ENCODE peak calls at places on chromosomes 2 and 18, in eight cellular contexts. A is H1, I is SK-N-SH, E is GM12878, D is K562, Z is endothelial cell of umbilical vein, O is HCT116, N is HepG2. F is an unnamed sample. For H3K4me1, the result is how much of the 10 kb centered on the place peaks cover.

GRCh38 chr2:64707276-64707675 is 53.6 kb upstream of the SERTAD2 start:
- DNase-seq in D (no peak), N (no peak), O (no peak), I (no peak), E (no peak), A (no peak), Z (no peak), F (no peak)

GRCh38 chr2:173264152-173264551 is 90.5 kb upstream of the CDCA7 start:
- DNase-seq in O (no peak), Z (no peak), D (no peak), I (no peak), A (no peak), N (no peak), E (no peak), F (no peak)

GRCh38 chr2:3959372-3959771 is 256.0 kb downstream of the DCDC2C start:
- DNase-seq in N (peak), D (peak), Z (peak), I (peak), A (no peak), E (no peak), O (peak), F (peak)

GRCh38 chr2:30310955-30311354 is 79.6 kb downstream of the LBH start:
- DNase-seq in Z (no peak), N (no peak), I (no peak), A (no peak), E (no peak), D (no peak), O (no peak), F (no peak)

GRCh38 chr2:232687382-232688160 is 9.6 kb upstream of the GIGYF2 start:
- DNase-seq in E (no peak), A (no peak), Z (no peak), O (no peak), I (no peak), N (no peak), D (no peak), F (no peak)

GRCh38 chr2:230684222-230685164 is 28.1 kb upstream of the CAB39 start:
- DNase-seq in N (peak), A (no peak), D (no peak), Z (peak), I (no peak), O (peak), E (no peak), F (no peak)

GRCh38 chr2:104340879-104341812 is 512.8 kb upstream of the POU3F3 start:
- DNase-seq in E (no peak), I (no peak), D (no peak), Z (no peak), A (no peak), N (no peak), O (no peak), F (no peak)

GRCh38 chr18:63823516-63824219 is 48.5 kb downstream of the SERPINB7 start:
- DNase-seq in N (peak), I (peak), A (peak), O (peak), Z (peak), E (no peak), D (peak), F (peak)

GRCh38 chr2:40034198-40034597 is 255.1 kb upstream of the THUMPD2 start:
- DNase-seq in I (no peak), Z (peak), O (no peak), N (no peak), D (no peak), A (no peak), E (no peak), F (no peak)

GRCh38 chr2:125512313-125512712 is 1143.6 kb upstream of the GYPC start:
- DNase-seq in D (no peak), I (no peak), O (no peak), E (no peak), A (no peak), Z (no peak), N (no peak), F (no peak)

GRCh38 chr18:44325903-44326650 is 354.6 kb upstream of the SETBP1 start:
- DNase-seq in N (no peak), A (peak), E (no peak), I (peak), Z (peak), O (no peak), D (peak), F (peak)

GRCh38 chr2:110101911-110102774 is 13.5 kb downstream of the MALL start:
- DNase-seq in N (no peak), I (peak), A (peak), O (no peak), Z (peak), E (no peak), D (no peak), F (no peak)

GRCh38 chr2:84925724-84926376 is 20.4 kb downstream of the TMSB10 start:
- DNase-seq in Z (peak), O (peak), N (peak), E (peak), D (peak), I (peak), A (peak), F (peak)

GRCh38 chr2:173631123-173631450 is 276.4 kb downstream of the CDCA7 start:
- DNase-seq in E (no peak), N (no peak), O (no peak), D (no peak), Z (no peak), I (no peak), A (no peak), F (no peak)

GRCh38 chr2:45748239-45748638 is 96.8 kb downstream of the PRKCE start:
- DNase-seq in E (no peak), I (peak), N (no peak), D (no peak), Z (no peak), O (no peak), A (no peak), F (no peak)

GRCh38 chr2:190069936-190070696 is 7.6 kb upstream of the MSTN start:
- DNase-seq in N (peak), O (peak), E (no peak), Z (peak), A (no peak), D (peak), I (peak), F (peak)

DNA sequence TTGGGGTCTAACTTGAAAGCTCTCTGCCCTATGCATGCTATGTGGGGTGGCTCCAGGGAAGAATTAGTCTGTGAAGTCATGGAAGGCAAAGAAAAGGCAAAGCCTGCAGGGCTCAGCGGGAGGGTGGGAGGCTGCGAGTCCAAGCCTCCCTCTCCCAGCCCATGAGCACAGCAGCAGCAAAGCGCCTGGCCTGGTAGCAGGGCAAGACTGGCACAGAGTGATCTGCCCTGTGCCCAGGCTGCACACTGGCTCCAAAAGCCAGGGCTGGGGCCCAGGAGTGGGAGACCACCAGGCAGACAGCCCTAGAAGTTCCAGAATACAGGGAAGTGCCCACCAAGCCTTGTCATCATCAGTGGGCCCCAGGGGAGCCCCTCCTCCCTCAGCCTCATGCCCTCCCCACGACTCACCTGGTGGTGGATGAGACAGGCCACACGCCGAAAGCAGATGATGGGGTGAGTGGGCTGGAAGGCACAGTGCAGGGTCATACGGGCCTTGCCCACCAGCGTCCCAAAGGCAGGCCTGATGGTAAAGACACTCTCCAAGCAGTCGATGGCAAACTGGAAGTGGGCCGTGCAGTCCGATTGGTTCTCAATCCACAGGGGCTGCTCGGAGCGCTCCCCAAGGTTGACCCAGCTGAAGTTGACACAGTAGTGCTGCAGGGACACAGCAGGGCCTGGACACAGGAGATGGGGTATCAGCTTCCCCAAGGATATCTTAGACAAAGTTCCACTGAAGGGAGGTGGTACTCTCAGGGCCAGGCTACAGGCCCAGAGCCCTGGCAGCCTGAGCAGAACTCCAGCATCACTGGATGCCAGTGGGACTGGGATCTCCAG is 12.1 kb downstream of the CFAP65 start:
- DNase-seq in O (peak), N (no peak), I (no peak), D (no peak), A (no peak), Z (no peak), E (no peak), F (no peak)
- H2AFZ ChIP-seq in O (no peak), N (no peak), I (no peak), D (no peak), A (no peak), Z (no peak), E (no peak), F (no peak)

DNA sequence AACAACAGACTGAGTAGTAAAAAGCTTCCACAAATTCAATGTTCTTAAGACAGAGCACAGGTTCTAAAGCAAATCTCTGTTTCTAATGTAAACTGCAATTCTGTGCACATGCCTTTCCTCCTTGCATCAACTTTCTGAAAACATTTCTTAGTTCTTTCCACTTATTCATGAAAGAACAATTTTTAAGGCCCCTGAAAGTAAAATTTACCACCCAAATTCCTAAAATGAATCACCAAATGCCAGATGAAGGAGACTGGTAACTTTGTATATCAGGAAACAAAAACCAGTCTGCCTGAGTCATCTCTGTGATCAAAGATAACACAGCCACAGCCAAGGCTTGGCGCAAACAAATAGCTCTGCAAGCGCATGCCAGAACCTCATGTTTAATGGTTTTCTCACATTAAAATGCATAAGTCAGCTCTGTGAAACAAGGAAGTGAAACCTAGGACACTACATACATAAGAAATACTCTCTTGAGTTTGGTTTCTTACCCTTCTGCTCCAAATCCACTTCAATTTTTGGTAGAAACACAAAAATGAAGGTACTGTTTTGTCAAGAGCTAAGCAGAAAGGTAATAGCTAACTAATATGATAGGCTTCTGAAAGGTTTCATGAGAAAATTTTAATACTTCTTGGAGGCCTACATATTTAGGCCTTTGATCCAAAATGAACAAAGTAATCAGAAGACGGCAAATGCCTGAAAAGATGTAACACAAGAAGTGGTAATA is 169.4 kb downstream of the THADA start:
- DNase-seq in N (peak), D (peak), E (peak), A (no peak), I (peak), Z (peak), O (peak), F (no peak)
- H3K4me1 ChIP-seq in N (half or more), D (under half), E (under half), A (under half), I (under half), Z (under half), O (half or more), F (under half)

DNA sequence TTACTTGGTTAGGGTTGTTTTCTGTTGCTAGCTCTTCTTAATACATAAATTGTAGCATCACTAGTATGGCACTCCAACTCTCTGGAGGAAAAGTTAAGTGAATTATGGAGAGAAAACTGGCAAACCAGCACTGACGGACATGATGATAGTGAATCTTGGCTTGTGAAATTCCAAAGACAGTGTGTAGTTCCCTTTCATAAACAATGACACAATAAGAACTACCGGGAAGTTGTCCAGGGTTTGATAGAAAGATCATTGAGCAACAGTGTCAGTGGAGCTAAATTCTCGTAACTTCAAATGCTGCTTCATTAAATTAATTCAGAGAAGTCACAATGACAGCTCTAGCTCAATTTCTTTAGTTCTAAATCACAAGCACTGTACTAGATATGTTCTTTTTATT is 66.5 kb downstream of the RIT2 start:
- DNase-seq in Z (no peak), N (no peak), I (no peak), O (no peak), E (no peak), D (no peak), A (no peak), F (no peak)
- TF ChIP-seq POLR2AphosphoS5 in Z (no peak), N (no peak), I (no peak), O (no peak), E (no peak), D (no peak), A (no peak), F (no peak)

DNA sequence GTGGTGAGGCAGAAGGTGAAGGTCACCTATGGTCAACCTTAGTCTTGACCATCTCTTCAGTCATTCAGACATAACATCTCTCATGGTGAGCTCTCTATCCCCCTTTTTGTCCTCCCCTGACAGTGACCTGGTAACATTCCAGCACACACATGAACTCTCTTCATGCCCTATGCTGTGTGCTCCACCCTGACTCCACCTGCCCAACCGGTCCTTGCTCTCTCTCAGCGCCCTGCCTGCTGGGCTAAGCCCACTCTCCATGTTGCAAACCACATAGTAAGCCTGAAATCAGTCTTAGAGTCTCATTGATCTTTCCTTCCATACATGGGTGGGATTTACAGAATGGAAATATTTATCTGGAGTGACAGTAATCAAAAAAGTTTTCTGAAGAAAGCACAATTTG is 52.8 kb downstream of the MARCO start:
- DNase-seq in I (no peak), Z (no peak), D (no peak), O (no peak), E (no peak), N (no peak), A (no peak), F (no peak)
- H2AFZ ChIP-seq in I (no peak), Z (no peak), D (no peak), O (no peak), E (no peak), N (no peak), A (no peak), F (no peak)

DNA sequence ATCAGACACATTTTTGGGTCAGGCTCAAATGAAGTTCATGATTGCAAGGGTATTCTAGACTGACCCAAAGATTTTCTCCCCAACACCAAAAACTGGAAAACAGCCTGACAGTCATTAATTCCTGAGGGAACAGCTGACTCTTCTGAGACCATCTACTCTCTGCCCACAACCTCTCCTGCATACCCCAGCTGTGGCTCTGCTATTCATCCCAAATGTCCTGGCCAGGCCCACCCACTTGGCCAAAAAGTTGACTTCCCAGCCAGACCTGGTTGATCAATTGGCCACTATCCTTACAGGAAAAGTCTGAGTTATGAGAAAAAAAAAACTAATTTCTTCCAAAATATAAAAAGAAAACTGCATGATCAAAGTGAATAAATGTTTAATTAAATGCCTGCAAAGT is 103.8 kb upstream of the ST3GAL5 start:
- DNase-seq in I (no peak), N (no peak), A (no peak), O (no peak), Z (no peak), E (no peak), D (no peak), F (no peak)
- H3K4me1 ChIP-seq in I (under half), N (under half), A (under half), O (under half), Z (under half), E (under half), D (half or more), F (under half)

GRCh38 chr18:78159397-78159796 is 820.2 kb upstream of the SALL3 start:
- DNase-seq in D (no peak), A (no peak), N (no peak), E (no peak), Z (no peak), O (no peak), I (no peak), F (no peak)

GRCh38 chr18:78156466-78156865 is 823.2 kb upstream of the SALL3 start:
- DNase-seq in A (no peak), I (no peak), O (no peak), D (no peak), N (no peak), E (no peak), Z (no peak), F (no peak)

GRCh38 chr18:78158943-78159342 is 820.7 kb upstream of the SALL3 start:
- DNase-seq in Z (no peak), D (no peak), I (no peak), N (no peak), A (no peak), E (no peak), O (no peak), F (no peak)

GRCh38 chr18:78160961-78161656 is 818.5 kb upstream of the SALL3 start:
- DNase-seq in D (no peak), A (no peak), N (no peak), O (no peak), Z (no peak), I (no peak), E (no peak), F (no peak)
- TF ChIP-seq POLR2AphosphoS5 in D (no peak), A (no peak), N (no peak), O (no peak), Z (no peak), I (no peak), E (no peak), F (no peak)

GRCh38 chr2:178386951-178387602 is 63.9 kb downstream of the PRKRA start:
- DNase-seq in O (no peak), D (no peak), A (no peak), N (no peak), I (no peak), Z (peak), E (no peak), F (no peak)
- H2AFZ ChIP-seq in O (no peak), D (no peak), A (no peak), N (no peak), I (no peak), Z (peak), E (no peak), F (no peak)